ENCODE peak calls at places on chromosomes 7 and 10, in six cellular contexts. One of them, this sample, is unnamed.

GRCh38 chr7:33781796-33782195 is 123.5 kb upstream of the BMPER start:
- ATAC-seq in Panc1: no peak
- ATAC-seq in aorta: peak
- ATAC-seq in sciatic nerve: peak
- ATAC-seq in T-cell: no peak
- ATAC-seq in IMR-90: no peak
- ATAC-seq in this sample: no peak

GRCh38 chr10:97215619-97216018 is 29.9 kb upstream of the SLIT1 start:
- ATAC-seq in T-cell: no peak
- ATAC-seq in Panc1: no peak
- ATAC-seq in aorta: no peak
- ATAC-seq in sciatic nerve: no peak
- ATAC-seq in IMR-90: no peak
- ATAC-seq in this sample: no peak

GRCh38 chr7:150732786-150733733 is 4.2 kb upstream of the GIMAP5 start:
- ATAC-seq in aorta: no peak
- ATAC-seq in IMR-90: no peak
- ATAC-seq in T-cell: peak
- ATAC-seq in Panc1: no peak
- ATAC-seq in sciatic nerve: no peak
- ATAC-seq in this sample: no peak

GRCh38 chr7:42494722-42495121 is 257.7 kb upstream of the GLI3 start:
- ATAC-seq in IMR-90: no peak
- ATAC-seq in Panc1: no peak
- ATAC-seq in aorta: no peak
- ATAC-seq in T-cell: no peak
- ATAC-seq in sciatic nerve: no peak
- ATAC-seq in this sample: no peak

GRCh38 chr7:131080754-131081153 is 246.9 kb upstream of the MKLN1 start:
- ATAC-seq in IMR-90: no peak
- ATAC-seq in Panc1: no peak
- ATAC-seq in T-cell: peak
- ATAC-seq in aorta: no peak
- ATAC-seq in sciatic nerve: no peak
- ATAC-seq in this sample: no peak

GRCh38 chr10:95784279-95784913 is 28.4 kb downstream of the ENTPD1 start:
- ATAC-seq in Panc1: no peak
- ATAC-seq in sciatic nerve: peak
- ATAC-seq in IMR-90: no peak
- ATAC-seq in aorta: peak
- ATAC-seq in T-cell: no peak
- ATAC-seq in this sample: no peak

GRCh38 chr10:78393094-78393493 is 359.4 kb downstream of the RPS24 start:
- ATAC-seq in IMR-90: no peak
- ATAC-seq in T-cell: no peak
- ATAC-seq in aorta: no peak
- ATAC-seq in sciatic nerve: no peak
- ATAC-seq in Panc1: no peak
- ATAC-seq in this sample: no peak

GRCh38 chr10:91215384-91215783 is 5.1 kb upstream of the PCGF5 start:
- ATAC-seq in Panc1: no peak
- ATAC-seq in IMR-90: no peak
- ATAC-seq in sciatic nerve: peak
- ATAC-seq in aorta: no peak
- ATAC-seq in T-cell: no peak
- ATAC-seq in this sample: no peak

GRCh38 chr7:131254211-131254610 is 73.5 kb upstream of the MKLN1 start:
- ATAC-seq in aorta: no peak
- ATAC-seq in IMR-90: peak
- ATAC-seq in Panc1: no peak
- ATAC-seq in sciatic nerve: no peak
- ATAC-seq in T-cell: no peak
- ATAC-seq in this sample: no peak

GRCh38 chr7:70520604-70521003 is 611.3 kb upstream of the GALNT17 start:
- ATAC-seq in Panc1: no peak
- ATAC-seq in aorta: no peak
- ATAC-seq in IMR-90: peak
- ATAC-seq in T-cell: no peak
- ATAC-seq in sciatic nerve: no peak
- ATAC-seq in this sample: no peak

GRCh38 chr7:74174606-74175082 is 488 bp downstream of the EIF4H start:
- ATAC-seq in sciatic nerve: peak
- ATAC-seq in aorta: peak
- ATAC-seq in Panc1: peak
- ATAC-seq in T-cell: peak
- ATAC-seq in IMR-90: peak
- ATAC-seq in this sample: peak

This sample was measured in gastroesophageal sphincter.